ENCODE peak calls at places on chromosome 2, in nine cellular contexts. D, U, L, W, H, Z, N, X and P are unnamed samples.

GRCh38 chr2:216551669-216552068 is 53.0 kb downstream of the RPL37A start:
- DNase-seq in D (no peak), U (no peak), L (no peak), W (no peak), H (no peak), Z (no peak), N (no peak), X (no peak), P (no peak)

GRCh38 chr2:105800036-105800755 is 55.5 kb downstream of the NCK2 start:
- DNase-seq in D (no peak), U (no peak), L (peak; percentile 66), W (no peak), H (peak; percentile 63), Z (no peak), N (peak; percentile 84), X (no peak), P (no peak)

GRCh38 chr2:235325126-235325525 is 168.7 kb upstream of the AGAP1 start:
- DNase-seq in D (no peak), U (no peak), L (no peak), W (no peak), H (no peak), Z (no peak), N (no peak), X (no peak), P (no peak)

GRCh38 chr2:160015746-160016145 is 46.7 kb downstream of the PLA2R1 start:
- DNase-seq in D (no peak), U (no peak), L (no peak), W (no peak), H (no peak), Z (no peak), N (no peak), X (no peak), P (no peak)

GRCh38 chr2:64987963-64988419 is 1.2 kb upstream of the SLC1A4 start:
- DNase-seq in D (peak; percentile 57), U (no peak), L (peak; percentile 92), W (no peak), H (no peak), Z (no peak), N (peak; percentile 88), X (no peak), P (no peak)

GRCh38 chr2:205462681-205463345 is 219.5 kb upstream of the NRP2 start:
- DNase-seq in D (no peak), U (no peak), L (peak; percentile 45), W (no peak), H (no peak), Z (no peak), N (no peak), X (no peak), P (no peak)

GRCh38 chr2:120632796-120633646 is 102.6 kb upstream of the GLI2 start:
- DNase-seq in D (no peak), U (no peak), L (no peak), W (no peak), H (no peak), Z (no peak), N (no peak), X (peak; percentile 57), P (peak; percentile 37)

GRCh38 chr2:55482186-55482945 is 37.2 kb upstream of the CFAP36 start:
- DNase-seq in D (no peak), U (peak; percentile 29), L (peak; percentile 56), W (no peak), H (peak; percentile 45), Z (no peak), N (peak; percentile 84), X (no peak), P (no peak)

GRCh38 chr2:215862211-215862610 is 151.1 kb downstream of the MREG start:
- DNase-seq in D (no peak), U (no peak), L (no peak), W (no peak), H (no peak), Z (no peak), N (no peak), X (no peak), P (no peak)

GRCh38 chr2:174844295-174844708 is 80.0 kb upstream of the CHRNA1 start:
- DNase-seq in D (no peak), U (no peak), L (no peak), W (no peak), H (no peak), Z (no peak), N (no peak), X (no peak), P (no peak)

GRCh38 chr2:16069933-16070647 is 129.7 kb downstream of the MYCN start:
- DNase-seq in D (no peak), U (no peak), L (no peak), W (no peak), H (no peak), Z (no peak), N (no peak), X (no peak), P (no peak)

GRCh38 chr2:236858661-236859060 is 227.0 kb upstream of the COPS8 start:
- DNase-seq in D (no peak), U (no peak), L (no peak), W (no peak), H (no peak), Z (no peak), N (no peak), X (no peak), P (no peak)

GRCh38 chr2:99444222-99444621 is 45.6 kb downstream of the REV1 start:
- DNase-seq in D (no peak), U (no peak), L (no peak), W (no peak), H (no peak), Z (no peak), N (no peak), X (no peak), P (no peak)

GRCh38 chr2:16195681-16196070 is 255.3 kb downstream of the MYCN start:
- DNase-seq in D (no peak), U (no peak), L (no peak), W (no peak), H (no peak), Z (no peak), N (no peak), X (no peak), P (no peak)

GRCh38 chr2:203685081-203685621 is 21.3 kb upstream of the CD28 start:
- DNase-seq in D (peak; percentile 81), U (peak; percentile 48), L (peak; percentile 90), W (no peak), H (peak; percentile 96), Z (no peak), N (peak; percentile 96), X (no peak), P (no peak)

GRCh38 chr2:199988176-199988575 is 32.8 kb downstream of the MAIP1 start:
- DNase-seq in D (no peak), U (no peak), L (peak; percentile 27), W (no peak), H (peak; percentile 44), Z (no peak), N (peak; percentile 62), X (no peak), P (no peak)

DNA sequence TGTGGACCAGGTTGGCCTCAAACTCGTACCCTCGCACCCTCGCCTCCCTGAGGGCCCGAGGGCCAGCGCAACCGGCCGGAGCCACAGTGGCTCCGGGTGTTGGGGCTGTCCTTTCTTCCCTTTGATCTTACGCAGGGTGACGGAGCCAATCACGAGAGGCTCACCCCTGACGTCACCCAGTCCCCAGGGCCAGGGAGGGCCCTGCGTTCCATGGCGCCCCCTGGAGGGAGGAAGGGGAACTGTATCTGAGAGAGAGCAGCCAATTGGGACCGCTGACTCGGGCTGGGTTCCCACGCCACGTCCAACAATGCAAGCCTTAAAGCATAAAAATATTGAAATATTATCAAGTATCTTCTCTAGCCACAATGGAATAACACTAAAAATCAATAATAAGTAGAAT is 432.8 kb upstream of the LRRTM4 start:
- DNase-seq in D (no peak), U (no peak), L (no peak), W (no peak), H (no peak), Z (no peak), N (no peak), X (no peak), P (no peak)
- TF ChIP-seq CTCF in D (no peak), U (peak; percentile 20), L (no peak), W (no peak), H (peak; percentile 12), Z (no peak), N (no peak), X (no peak), P (no peak)

GRCh38 chr2:155643056-155643775 is 689.3 kb downstream of the NR4A2 start:
- DNase-seq in D (no peak), U (no peak), L (no peak), W (no peak), H (no peak), Z (no peak), N (no peak), X (no peak), P (no peak)
- TF ChIP-seq CTCF in D (no peak), U (no peak), L (no peak), W (no peak), H (no peak), Z (no peak), N (no peak), X (no peak), P (no peak)

DNA sequence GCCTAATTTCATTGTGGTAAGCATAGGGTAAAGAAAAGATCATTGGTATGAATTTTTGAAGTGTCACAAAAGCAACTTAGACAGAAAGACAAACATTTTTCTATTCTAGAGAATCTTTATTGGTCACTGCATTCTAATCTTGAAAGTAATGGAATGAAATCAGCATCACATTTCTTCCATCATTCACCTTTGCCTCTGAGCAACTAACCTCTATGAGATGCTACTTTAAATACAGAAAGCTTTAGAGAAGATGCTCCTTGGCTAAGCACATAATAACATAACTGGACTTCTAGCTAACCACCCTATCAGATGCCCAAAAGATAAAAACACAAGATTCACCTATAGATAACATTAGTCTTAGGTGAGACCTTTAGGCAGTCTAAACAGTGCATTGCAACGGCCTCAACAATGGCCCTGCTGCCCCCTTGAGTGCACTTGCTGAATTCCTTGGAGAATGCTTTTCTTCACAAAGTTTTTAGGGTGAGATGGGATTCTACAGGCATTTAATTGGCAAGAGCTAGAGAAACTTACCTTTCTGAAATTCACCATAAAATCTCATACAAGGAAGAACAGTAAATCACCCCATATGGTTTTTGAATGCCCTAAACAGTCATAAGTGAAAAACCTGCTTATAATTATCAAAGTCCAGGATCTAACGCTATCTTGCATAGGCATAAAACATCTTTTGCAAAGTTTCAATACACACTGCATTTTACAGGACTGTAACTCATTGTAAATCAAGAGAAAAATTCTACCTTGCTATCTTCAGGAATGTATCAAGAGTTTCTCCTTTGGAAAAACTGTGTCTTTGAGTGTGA is 791.3 kb upstream of the CHAC2 start:
- DNase-seq in D (no peak), U (no peak), L (peak; percentile 32), W (no peak), H (peak; percentile 38), Z (no peak), N (peak; percentile 4), X (no peak), P (peak; percentile 42)
- TF ChIP-seq CTCF in D (peak; percentile 34), U (peak; percentile 79), L (peak; percentile 54), W (no peak), H (peak; percentile 81), Z (no peak), N (peak; percentile 42), X (peak; percentile 12), P (peak; percentile 65)

DNA sequence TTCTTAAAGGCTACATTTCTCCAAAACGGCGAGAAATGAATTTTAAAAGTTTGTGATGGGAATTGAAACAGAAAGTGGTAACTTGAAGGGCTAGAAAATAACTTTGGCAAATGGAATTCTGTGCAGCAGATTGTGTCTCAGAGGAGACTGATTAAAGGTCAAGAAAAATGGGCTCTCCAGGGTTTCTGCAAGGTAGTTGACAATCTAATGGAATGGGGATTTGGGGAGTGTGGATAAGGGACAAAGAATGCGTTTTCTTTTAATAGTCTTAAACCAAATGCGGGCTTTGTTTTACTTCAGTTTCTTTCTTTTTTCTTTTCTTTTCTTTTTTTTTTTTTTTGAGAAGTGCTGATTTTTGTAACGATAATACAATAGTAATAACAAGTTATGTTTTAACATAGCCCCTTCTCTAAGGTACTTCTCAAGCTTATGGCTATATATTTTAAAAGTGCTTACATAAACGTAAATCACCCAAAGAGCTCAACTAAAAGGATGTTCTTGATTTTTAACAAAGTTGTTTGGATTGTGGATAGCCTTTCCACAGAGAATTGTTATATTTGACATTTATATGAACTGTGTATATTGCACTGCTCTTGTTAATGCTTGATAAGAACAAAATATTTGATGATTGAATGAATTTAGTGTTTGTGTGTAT is 36.6 kb downstream of the CAMKMT start:
- DNase-seq in D (no peak), U (no peak), L (no peak), W (no peak), H (no peak), Z (no peak), N (no peak), X (no peak), P (no peak)
- TF ChIP-seq CTCF in D (no peak), U (no peak), L (no peak), W (no peak), H (no peak), Z (no peak), N (no peak), X (no peak), P (no peak)